ENCODE peak calls at places on chromosomes 1 and 21, in five cellular contexts. P is lower lobe of right lung, E is GM12864, B is H1, V is choroid plexus epithelial cell. T is an unnamed sample.

GRCh38 chr1:51247022-51247421 is 10.9 kb downstream of the RNF11 start:
- DNase-seq in P (no peak), E (peak; percentile 35), B (no peak), V (no peak), T (no peak)

GRCh38 chr1:201192478-201192804 is 1.8 kb downstream of the IGFN1 start:
- DNase-seq in P (no peak), E (no peak), B (no peak), V (no peak), T (no peak)

GRCh38 chr1:176944606-176945005 is 219.9 kb downstream of the ASTN1 start:
- DNase-seq in P (no peak), E (no peak), B (no peak), V (no peak), T (no peak)

GRCh38 chr1:185373813-185374524 is 56.9 kb upstream of the IVNS1ABP start:
- DNase-seq in P (peak; percentile 56), E (no peak), B (no peak), V (peak; percentile 41), T (peak; percentile 69)

GRCh38 chr1:41650176-41650519 is 165.7 kb upstream of the EDN2 start:
- DNase-seq in P (peak; percentile 78), E (no peak), B (no peak), V (no peak), T (no peak)

GRCh38 chr21:45887121-45887611 is 94.4 kb upstream of the COL6A1 start:
- DNase-seq in P (no peak), E (no peak), B (no peak), V (no peak), T (no peak)

GRCh38 chr1:20126041-20126805 is 6.9 kb upstream of the PLA2G2D start:
- DNase-seq in P (no peak), E (peak; percentile 41), B (no peak), V (no peak), T (no peak)

GRCh38 chr1:48677306-48678287 is 99.1 kb downstream of the BEND5 start:
- DNase-seq in P (peak; percentile 82), E (peak; percentile 4), B (peak; percentile 74), V (peak; percentile 71), T (peak; percentile 73)

GRCh38 chr21:46139686-46140085 is 15.7 kb downstream of the FTCD start:
- DNase-seq in P (no peak), E (no peak), B (no peak), V (no peak), T (no peak)

GRCh38 chr1:94326329-94326728 is 88.9 kb upstream of the ARHGAP29 start:
- DNase-seq in P (no peak), E (no peak), B (no peak), V (no peak), T (peak; percentile 45)

GRCh38 chr1:12407050-12407961 is 177.5 kb downstream of the VPS13D start:
- DNase-seq in P (no peak), E (no peak), B (no peak), V (peak; percentile 89), T (peak; percentile 90)

GRCh38 chr21:24895885-24896734 is 711.2 kb downstream of the MRPL39 start:
- DNase-seq in P (no peak), E (no peak), B (peak; percentile 48), V (peak; percentile 6), T (peak; percentile 58)

GRCh38 chr1:159554681-159555080 is 18.9 kb upstream of the OR10J5 start:
- DNase-seq in P (no peak), E (no peak), B (no peak), V (no peak), T (no peak)

GRCh38 chr1:237031480-237031879 is 10.5 kb upstream of the RYR2 start:
- DNase-seq in P (no peak), E (no peak), B (no peak), V (no peak), T (no peak)

GRCh38 chr1:232620356-232620841 is 9.5 kb downstream of the SIPA1L2 start:
- DNase-seq in P (no peak), E (no peak), B (no peak), V (peak; percentile 92), T (peak; percentile 47)

GRCh38 chr1:6126521-6127067 is 53.5 kb downstream of the CHD5 start:
- DNase-seq in P (peak; percentile 29), E (no peak), B (no peak), V (no peak), T (no peak)

GRCh38 chr1:178019622-178020021 is 49.8 kb upstream of the SEC16B start:
- DNase-seq in P (no peak), E (no peak), B (no peak), V (no peak), T (peak; percentile 25)

GRCh38 chr1:5640845-5641244 is 351.4 kb downstream of the NPHP4 start:
- DNase-seq in P (no peak), E (no peak), B (peak; percentile 46), V (no peak), T (no peak)

GRCh38 chr21:41369105-41369914 is 7.5 kb downstream of the MX2 start:
- DNase-seq in P (peak; percentile 60), E (no peak), B (peak; percentile 80), V (peak; percentile 7), T (no peak)

GRCh38 chr1:101511501-101511900 is 274.7 kb downstream of the S1PR1 start:
- DNase-seq in P (no peak), E (no peak), B (no peak), V (no peak), T (no peak)

GRCh38 chr1:69088556-69088955 is 479.2 kb upstream of the LRRC7 start:
- DNase-seq in P (no peak), E (no peak), B (no peak), V (no peak), T (no peak)

GRCh38 chr1:152663098-152663497 is at the start of gene LCE2D:
- DNase-seq in P (no peak), E (no peak), B (no peak), V (no peak), T (no peak)

GRCh38 chr1:53091841-53092645 is 30.0 kb downstream of the PODN start:
- DNase-seq in P (no peak), E (no peak), B (no peak), V (peak; percentile 35), T (peak; percentile 33)

GRCh38 chr1:148160421-148161251 is 8.6 kb upstream of the NBPF11 start:
- DNase-seq in P (peak; percentile 39), E (no peak), B (no peak), V (peak; percentile 11), T (no peak)

GRCh38 chr1:37602750-37603694 is 7.3 kb upstream of the GNL2 start:
- DNase-seq in P (no peak), E (peak; percentile 16), B (peak; percentile 52), V (peak; percentile 50), T (peak; percentile 52)

GRCh38 chr1:150263549-150263948 is 5.3 kb downstream of the APH1A start:
- DNase-seq in P (no peak), E (no peak), B (no peak), V (no peak), T (no peak)

DNA sequence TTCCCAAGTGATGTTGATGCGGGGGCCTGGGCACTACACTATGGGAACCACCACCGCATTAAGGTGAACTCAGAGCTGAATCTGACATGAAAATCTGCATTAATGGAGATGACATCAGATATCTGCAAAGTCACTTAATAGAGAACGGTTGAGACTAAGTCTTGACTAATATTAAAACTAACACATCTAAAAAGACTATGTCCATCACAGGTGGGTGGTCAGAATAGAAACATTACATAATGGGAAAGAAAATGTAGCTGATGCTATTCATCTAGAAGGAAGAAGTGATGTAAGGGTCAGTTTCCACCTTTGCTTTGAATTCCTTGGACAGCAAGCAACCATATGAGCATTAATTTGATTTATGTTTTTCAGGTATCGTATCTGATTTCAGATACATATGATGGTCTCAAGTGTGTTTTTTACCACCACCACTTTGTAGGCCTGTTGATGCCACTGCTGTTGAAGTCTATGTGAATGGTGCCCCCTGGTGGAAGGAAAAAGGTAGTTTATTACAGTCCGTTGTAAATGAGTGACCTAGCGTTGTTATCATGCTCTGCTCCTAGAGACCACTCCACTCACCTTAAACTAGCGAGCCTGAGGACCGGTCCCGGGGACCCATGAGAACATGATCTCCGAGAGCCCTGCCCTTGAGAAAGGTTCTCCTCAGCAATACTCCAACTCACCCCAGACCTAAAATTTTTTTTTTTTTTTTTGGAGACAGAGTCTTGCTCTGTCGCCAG is 73.5 kb downstream of the BACH1 start:
- DNase-seq in P (no peak), E (peak; percentile 56), B (peak; percentile 48), V (peak; percentile 92), T (peak; percentile 87)
- H3K4me3 ChIP-seq in P (no peak overlapping the region), E (no peak overlapping the region), B (no peak overlapping the region), V (no peak overlapping the region), T (no peak overlapping the region)

DNA sequence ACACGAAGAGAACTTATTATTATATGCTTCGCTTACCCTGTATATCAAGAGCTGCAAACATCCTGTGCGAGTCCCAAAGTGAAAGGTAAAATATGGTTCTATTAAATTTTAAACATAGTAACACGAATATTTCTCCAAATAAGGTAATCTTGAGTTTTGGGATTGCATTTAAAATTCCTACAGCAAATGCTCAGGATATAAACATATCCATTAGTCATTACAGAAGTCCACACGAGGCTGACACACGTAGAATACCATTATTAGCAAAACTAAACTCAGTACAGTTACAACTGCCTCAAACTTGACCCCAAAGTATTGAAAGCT is 282 bp upstream of the LYPLAL1 start:
- DNase-seq in P (no peak), E (no peak), B (no peak), V (no peak), T (no peak)
- H3K4me3 ChIP-seq in P (peak overlapping the region; percentile 85), E (peak overlapping the region; percentile 78), B (peak overlapping the region; percentile 87), V (no peak overlapping the region), T (peak overlapping the region; percentile 69)

DNA sequence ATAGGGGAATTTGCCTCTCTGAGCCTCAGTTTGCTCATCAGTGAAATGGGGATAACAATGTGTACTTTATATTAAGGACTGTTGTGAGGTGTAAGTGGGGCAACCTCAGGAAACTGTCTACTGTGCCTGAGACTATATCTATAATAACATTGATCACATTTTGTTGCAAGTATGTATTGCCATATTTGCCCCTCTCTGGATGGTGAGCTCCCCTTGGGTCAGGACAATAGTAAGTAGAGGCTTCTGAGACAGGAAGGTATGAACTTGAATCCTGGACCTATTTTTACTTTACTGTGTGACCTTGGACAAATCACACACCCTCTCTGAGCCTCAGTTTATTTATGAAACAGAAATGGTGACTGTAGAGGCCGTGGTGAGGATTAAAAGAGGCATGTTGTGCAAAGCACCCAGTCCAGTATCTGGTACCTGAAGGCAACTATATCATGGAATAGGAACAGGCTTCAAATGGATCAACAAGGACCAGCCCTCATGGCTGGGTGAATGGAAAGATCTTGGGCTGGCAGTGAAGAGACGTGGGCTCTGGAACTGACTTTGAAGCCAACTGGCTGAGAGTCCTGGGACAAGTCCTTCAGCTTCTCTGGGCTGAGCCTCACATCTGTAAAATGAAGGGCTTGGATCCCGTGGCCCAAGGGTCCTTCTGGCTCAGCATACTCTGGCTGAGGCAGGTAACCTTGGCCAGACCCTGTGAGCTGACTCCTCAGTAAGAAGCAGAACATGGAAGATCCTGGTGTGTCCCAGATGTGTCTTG is 35.0 kb upstream of the ID3 start:
- DNase-seq in P (no peak), E (no peak), B (no peak), V (no peak), T (no peak)
- H3K4me3 ChIP-seq in P (no peak overlapping the region), E (peak overlapping the region; percentile 22), B (no peak overlapping the region), V (no peak overlapping the region), T (no peak overlapping the region)

DNA sequence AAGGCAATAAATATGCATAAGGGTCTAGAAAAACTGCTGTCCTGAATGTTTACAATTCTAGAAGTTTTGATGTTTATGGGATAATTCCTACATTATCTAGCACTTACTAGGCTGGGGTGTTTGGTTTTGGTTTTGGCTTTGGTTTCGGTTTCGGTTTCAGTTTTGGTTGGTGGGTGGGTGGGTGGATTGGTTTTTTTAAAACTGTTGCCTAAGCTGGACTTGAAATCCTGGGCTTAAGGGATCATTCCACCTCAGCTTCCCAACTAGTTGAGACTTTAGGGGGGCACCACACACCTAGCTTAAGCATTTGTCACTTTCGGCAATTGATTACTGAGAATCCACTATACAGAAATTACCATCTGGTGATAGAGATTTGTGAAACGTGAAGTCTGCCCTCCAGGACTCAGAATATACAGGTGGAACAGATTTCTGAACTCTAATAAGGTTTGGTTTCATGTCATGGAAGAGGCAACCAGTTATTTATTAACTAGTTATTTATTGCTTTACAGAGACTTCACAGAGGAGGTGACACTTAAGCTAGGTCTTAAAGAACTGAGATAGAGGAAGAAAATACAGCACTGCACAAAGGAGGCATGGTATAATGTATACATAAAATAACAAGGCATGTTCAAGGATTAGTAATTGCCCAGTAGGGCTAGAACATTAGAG is 69.6 kb downstream of the PIK3R3 start:
- DNase-seq in P (no peak), E (no peak), B (no peak), V (peak; percentile 42), T (no peak)
- H3K4me3 ChIP-seq in P (no peak overlapping the region), E (no peak overlapping the region), B (no peak overlapping the region), V (no peak overlapping the region), T (no peak overlapping the region)